ENCODE peak calls at places on chromosomes 16 and 17, in five cellular contexts. Y, K, R, W and H are unnamed samples.

GRCh38 chr17:79831367-79832210 is 7.7 kb downstream of the CBX4 start:
- DNase-seq in Y (peak; percentile 71), K (no peak), W (no peak), R (no peak), H (no peak)

GRCh38 chr17:75557075-75557851 is 30.3 kb upstream of the MYO15B start:
- DNase-seq in Y (no peak), K (no peak), R (no peak), W (no peak), H (no peak)

GRCh38 chr17:66268247-66268927 is 34.0 kb upstream of the PRKCA start:
- DNase-seq in Y (no peak), K (no peak), W (peak; percentile 71), R (no peak), H (no peak)

GRCh38 chr16:31538199-31538598 is 10.5 kb downstream of the AHSP start:
- DNase-seq in K (no peak), R (no peak), Y (no peak), W (no peak), H (no peak)

GRCh38 chr17:66580601-66581385 is 254.1 kb upstream of the CACNG5 start:
- DNase-seq in K (peak; percentile 9), W (no peak), R (no peak), Y (no peak), H (no peak)

GRCh38 chr16:80803341-80804060 is 897 bp downstream of the CDYL2 start:
- DNase-seq in K (no peak), R (peak; percentile 5), W (no peak), Y (no peak), H (no peak)

GRCh38 chr17:81517339-81518112 is 4.9 kb upstream of the ACTG1 start:
- DNase-seq in K (peak; percentile 90), R (no peak), W (no peak), Y (no peak), H (no peak)

GRCh38 chr16:51524555-51525373 is 373.7 kb upstream of the SALL1 start:
- DNase-seq in R (no peak), K (no peak), Y (no peak), W (no peak), H (peak; percentile 52)

GRCh38 chr16:5024632-5025031 is 9.1 kb downstream of the NAGPA start:
- DNase-seq in K (no peak), R (no peak), W (no peak), Y (no peak), H (no peak)

GRCh38 chr17:21545051-21545450 is 147.3 kb upstream of the KCNJ18 start:
- DNase-seq in Y (no peak), R (no peak), W (no peak), K (no peak), H (no peak)

GRCh38 chr16:65975049-65975708 is 391.3 kb upstream of the CDH5 start:
- DNase-seq in K (no peak), Y (no peak), R (no peak), W (peak; percentile 10), H (no peak)

GRCh38 chr17:80503921-80504320 is 27.5 kb upstream of the NPTX1 start:
- DNase-seq in W (no peak), R (no peak), K (no peak), Y (no peak), H (no peak)

GRCh38 chr16:84339316-84339715 is 29.0 kb upstream of the ATP2C2 start:
- DNase-seq in K (no peak), R (no peak), W (no peak), Y (no peak), H (no peak)

GRCh38 chr17:32157225-32157624 is 14.9 kb downstream of the RHOT1 start:
- DNase-seq in K (no peak), R (no peak), W (no peak), Y (no peak), H (no peak)

GRCh38 chr17:72359811-72360210 is 239.0 kb downstream of the SOX9 start:
- DNase-seq in R (no peak), K (peak; percentile 11), W (no peak), Y (no peak), H (no peak)

GRCh38 chr17:10463402-10463801 is 6.0 kb downstream of the MYH4 start:
- DNase-seq in K (no peak), R (no peak), Y (no peak), W (no peak), H (no peak)

GRCh38 chr17:18006495-18007239 is 32.3 kb downstream of the ATPAF2 start:
- DNase-seq in W (no peak), K (no peak), Y (no peak), R (no peak), H (no peak)